ENCODE peak calls at places on chromosomes 13 and 19, in five cellular contexts. J, X, V, P and R are unnamed samples.

GRCh38 chr19:21566073-21566472 is 60.7 kb downstream of the ZNF429 start:
- DNase-seq in X (no peak), V (no peak), P (no peak), J (no peak), R (no peak)

GRCh38 chr19:13396256-13397080 is 109.8 kb downstream of the CACNA1A start:
- DNase-seq in J (peak; percentile 60), V (no peak), P (peak; percentile 42), X (no peak), R (peak; percentile 15)

GRCh38 chr19:48552406-48553322 is 692 bp downstream of the SULT2B1 start:
- DNase-seq in V (no peak), P (no peak), X (no peak), J (no peak), R (no peak)

GRCh38 chr13:108315273-108315672 is 45.8 kb downstream of the TNFSF13B start:
- DNase-seq in V (no peak), X (no peak), P (no peak), J (no peak), R (no peak)

GRCh38 chr19:43814663-43815352 is 12.3 kb upstream of the ZNF283 start:
- DNase-seq in X (no peak), P (no peak), V (no peak), J (no peak), R (no peak)

GRCh38 chr19:47755065-47755761 is 9.9 kb downstream of the NOP53 start:
- DNase-seq in P (no peak), V (no peak), J (no peak), X (no peak), R (no peak)

GRCh38 chr19:12543855-12544254 is 7.4 kb downstream of the ZNF564 start:
- DNase-seq in X (no peak), P (no peak), J (no peak), V (no peak), R (no peak)

GRCh38 chr13:39073983-39074382 is 35.7 kb downstream of the NHLRC3 start:
- DNase-seq in V (no peak), J (no peak), X (no peak), P (no peak), R (no peak)

GRCh38 chr13:25688524-25688923 is 316.8 kb downstream of the ATP8A2 start:
- DNase-seq in P (no peak), V (no peak), J (no peak), X (peak; percentile 79), R (no peak)

GRCh38 chr19:51641648-51642047 is 5.0 kb downstream of the SIGLEC14 start:
- DNase-seq in V (no peak), X (no peak), J (no peak), P (no peak), R (no peak)

GRCh38 chr13:77981191-77981925 is 62.7 kb upstream of the EDNRB start:
- DNase-seq in P (no peak), J (no peak), X (no peak), V (no peak), R (no peak)

GRCh38 chr13:20814224-20814910 is 40.6 kb upstream of the EEF1AKMT1 start:
- DNase-seq in V (no peak), P (peak; percentile 90), J (peak; percentile 65), X (peak; percentile 95), R (peak; percentile 60)

GRCh38 chr13:32209670-32210069 is 105.5 kb downstream of the ZAR1L start:
- DNase-seq in J (no peak), V (no peak), X (no peak), P (no peak), R (no peak)

GRCh38 chr19:31976775-31977536 is 368.5 kb upstream of the ZNF507 start:
- DNase-seq in X (no peak), J (no peak), P (no peak), V (no peak), R (no peak)

GRCh38 chr19:33177417-33177976 is 16.6 kb upstream of the LRP3 start:
- DNase-seq in V (no peak), P (no peak), X (no peak), J (no peak), R (no peak)

GRCh38 chr19:47573076-47574026 is at the start of gene ZNF541:
- DNase-seq in J (peak; percentile 68), X (peak; percentile 72), V (no peak), P (peak; percentile 38), R (peak; percentile 61)

GRCh38 chr13:71866173-71867091 is 572 bp downstream of the DACH1 start:
- DNase-seq in V (no peak), X (peak; percentile 59), P (no peak), J (no peak), R (peak; percentile 24)

GRCh38 chr13:94764576-94765321 is 52.4 kb upstream of the SOX21 start:
- DNase-seq in J (no peak), V (no peak), X (no peak), P (no peak), R (no peak)

GRCh38 chr13:112859128-112859816 is 109.7 kb upstream of the MCF2L start:
- DNase-seq in J (no peak), P (no peak), X (no peak), V (no peak), R (no peak)

GRCh38 chr13:23871616-23872220 is 17.5 kb downstream of the MIPEP start:
- DNase-seq in J (no peak), X (no peak), P (no peak), V (peak; percentile 29), R (no peak)

GRCh38 chr13:107210216-107211010 is 642.5 kb upstream of the ARGLU1 start:
- DNase-seq in J (no peak), V (peak; percentile 35), P (no peak), X (no peak), R (no peak)